ENCODE peak calls at places on chromosomes 3 and 15, in five cellular contexts. U, L, Y, N and C are unnamed samples.

GRCh38 chr15:40706121-40706520 is 11.1 kb downstream of the RAD51 start:
- DNase-seq in U (no peak), L (no peak), Y (no peak), N (no peak), C (no peak)

GRCh38 chr3:105836533-105836932 is 32.3 kb downstream of the CBLB start:
- DNase-seq in U (peak; percentile 60), L (no peak), Y (no peak), N (peak; percentile 12), C (no peak)

GRCh38 chr3:32843504-32844321 is 25.9 kb downstream of the TRIM71 start:
- DNase-seq in U (no peak), L (no peak), Y (no peak), N (no peak), C (no peak)

GRCh38 chr3:71511446-71511845 is 72.1 kb downstream of the FOXP1 start:
- DNase-seq in U (no peak), L (no peak), Y (no peak), N (no peak), C (no peak)

GRCh38 chr3:47652142-47652541 is 73.5 kb upstream of the CSPG5 start:
- DNase-seq in U (no peak), L (no peak), Y (no peak), N (no peak), C (no peak)

GRCh38 chr15:73387507-73388255 is 18.9 kb upstream of the HCN4 start:
- DNase-seq in U (no peak), L (peak; percentile 34), Y (no peak), N (no peak), C (no peak)

GRCh38 chr15:81939604-81940440 is 106.0 kb downstream of the MEX3B start:
- DNase-seq in U (no peak), L (no peak), Y (no peak), N (no peak), C (no peak)

GRCh38 chr3:186425788-186426730 is 64.0 kb upstream of the DGKG start:
- DNase-seq in U (no peak), L (no peak), Y (no peak), N (no peak), C (no peak)

DNA sequence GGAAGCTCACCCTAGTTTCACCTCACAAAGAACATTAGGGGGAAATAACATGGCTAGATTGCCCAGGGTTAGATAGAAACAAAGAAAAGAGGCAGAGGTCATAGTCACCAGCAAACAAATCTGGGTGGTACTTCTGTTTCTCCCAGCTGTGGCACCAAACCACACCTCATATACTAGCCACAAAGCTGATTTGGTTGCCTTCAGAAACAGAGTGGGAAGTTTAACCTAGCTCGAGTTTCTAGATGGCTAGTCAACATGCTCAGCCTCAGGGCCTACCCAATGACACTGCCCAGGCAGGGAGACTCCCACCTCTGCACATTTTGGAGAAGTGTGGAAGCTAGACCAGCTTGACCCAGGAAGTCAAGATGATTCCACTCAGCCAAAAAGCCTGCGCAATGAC is 174.2 kb downstream of the GABRB3 start:
- DNase-seq in U (no peak), L (no peak), Y (no peak), N (no peak), C (no peak)
- H3K9me3 ChIP-seq in U (no peaks in the 10 kb centered on the region), L (peaks cover 68% of the 10 kb centered on the region), Y (no peaks in the 10 kb centered on the region), N (no peaks in the 10 kb centered on the region), C (peaks cover 14% of the 10 kb centered on the region)

GRCh38 chr15:25060996-25061620 is 106.3 kb downstream of the SNRPN start:
- DNase-seq in U (peak; percentile 10), L (peak; percentile 29), Y (peak; percentile 17), N (no peak), C (no peak)
- H3K9me3 ChIP-seq in U (peaks cover 5% of the 10 kb centered on the region), L (peaks cover 100% of the 10 kb centered on the region), Y (peaks cover 66% of the 10 kb centered on the region), N (peaks cover 100% of the 10 kb centered on the region), C (peaks cover 100% of the 10 kb centered on the region)

GRCh38 chr15:95492388-95493070 is 838.0 kb upstream of the NR2F2 start:
- DNase-seq in U (no peak), L (no peak), Y (no peak), N (no peak), C (no peak)

GRCh38 chr15:95499397-95499796 is 831.1 kb upstream of the NR2F2 start:
- DNase-seq in U (no peak), L (no peak), Y (no peak), N (peak; percentile 8), C (no peak)

GRCh38 chr15:95498956-95499355 is 831.5 kb upstream of the NR2F2 start:
- DNase-seq in U (no peak), L (no peak), Y (no peak), N (no peak), C (no peak)

GRCh38 chr15:95497681-95498080 is 832.8 kb upstream of the NR2F2 start:
- DNase-seq in U (no peak), L (no peak), Y (no peak), N (no peak), C (no peak)

DNA sequence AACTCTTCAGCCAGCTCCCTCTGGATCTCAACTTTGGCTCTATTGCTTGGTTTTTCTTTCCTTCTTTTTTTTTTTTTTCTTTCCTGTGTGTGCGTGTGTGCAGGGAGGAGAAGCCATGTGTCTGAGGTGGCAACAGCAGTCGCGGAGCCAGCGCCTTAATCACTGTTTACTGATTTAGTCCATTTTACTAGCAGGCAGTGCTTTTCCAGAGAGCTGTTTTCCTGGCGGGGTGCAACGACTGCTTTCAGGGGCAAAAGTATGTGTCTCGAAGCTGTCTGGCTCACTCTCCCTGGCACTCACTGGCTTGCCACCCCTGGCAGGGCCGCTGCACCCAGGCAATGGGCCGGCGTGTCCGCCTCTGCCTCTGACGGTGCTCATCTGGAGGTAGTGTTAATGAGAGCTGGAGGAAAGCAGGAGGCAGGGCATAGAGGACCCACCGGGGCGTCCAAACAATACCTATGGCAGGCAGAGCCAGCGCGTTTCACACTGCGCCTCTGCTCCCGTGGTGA is 835.4 kb upstream of the NR2F2 start:
- DNase-seq in U (no peak), L (no peak), Y (peak; percentile 50), N (no peak), C (no peak)
- H3K9me3 ChIP-seq in U (no peaks in the 10 kb centered on the region), L (no peaks in the 10 kb centered on the region), Y (no peaks in the 10 kb centered on the region), N (no peaks in the 10 kb centered on the region), C (no peaks in the 10 kb centered on the region)

GRCh38 chr3:83928903-83929302 is 1029.9 kb upstream of the CADM2 start:
- DNase-seq in U (no peak), L (no peak), Y (no peak), N (no peak), C (no peak)

GRCh38 chr3:83928391-83928790 is 1030.4 kb upstream of the CADM2 start:
- DNase-seq in U (no peak), L (no peak), Y (no peak), N (no peak), C (no peak)

DNA sequence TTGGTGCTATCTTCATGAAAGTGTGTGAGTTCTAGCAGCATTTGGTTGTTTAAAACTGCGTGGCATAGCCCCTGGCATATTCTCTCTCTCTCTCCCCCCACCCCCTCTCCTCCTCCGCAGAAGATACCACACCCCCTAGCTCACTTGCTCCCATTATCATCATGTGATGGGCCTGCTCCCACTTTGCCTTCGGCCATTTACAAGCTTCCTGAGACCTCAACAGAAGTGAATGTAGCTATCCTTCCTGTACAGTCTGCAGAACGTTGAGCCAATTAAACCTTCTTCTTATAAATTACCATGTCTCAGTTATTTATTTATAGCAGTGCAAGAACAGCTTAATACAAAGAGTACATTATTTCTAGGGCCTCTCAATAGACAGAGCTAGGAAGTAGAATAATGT is 1032.5 kb upstream of the CADM2 start:
- DNase-seq in U (no peak), L (no peak), Y (no peak), N (no peak), C (no peak)
- H3K9me3 ChIP-seq in U (no peaks in the 10 kb centered on the region), L (peaks cover 45% of the 10 kb centered on the region), Y (no peaks in the 10 kb centered on the region), N (peaks cover 11% of the 10 kb centered on the region), C (peaks cover 24% of the 10 kb centered on the region)

GRCh38 chr3:44642337-44642736 is 6.2 kb upstream of the ZNF35 start:
- DNase-seq in U (no peak), L (no peak), Y (no peak), N (no peak), C (no peak)
- H3K9me3 ChIP-seq in U (no peaks in the 10 kb centered on the region), L (peaks cover 70% of the 10 kb centered on the region), Y (peaks cover 12% of the 10 kb centered on the region), N (peaks cover 17% of the 10 kb centered on the region), C (peaks cover 85% of the 10 kb centered on the region)

GRCh38 chr15:87131067-87131466 is 1051.4 kb downstream of the AGBL1 start:
- DNase-seq in U (no peak), L (no peak), Y (no peak), N (no peak), C (no peak)
- H3K9me3 ChIP-seq in U (no peaks in the 10 kb centered on the region), L (no peaks in the 10 kb centered on the region), Y (no peaks in the 10 kb centered on the region), N (no peaks in the 10 kb centered on the region), C (no peaks in the 10 kb centered on the region)

GRCh38 chr3:147421184-147421912 is 12.2 kb downstream of the ZIC1 start:
- DNase-seq in U (no peak), L (no peak), Y (no peak), N (no peak), C (no peak)
- H3K9me3 ChIP-seq in U (no peaks in the 10 kb centered on the region), L (no peaks in the 10 kb centered on the region), Y (no peaks in the 10 kb centered on the region), N (no peaks in the 10 kb centered on the region), C (peaks cover 39% of the 10 kb centered on the region)

GRCh38 chr15:24150542-24150941 is 463.4 kb upstream of the NDN start:
- DNase-seq in U (no peak), L (no peak), Y (no peak), N (no peak), C (no peak)
- H3K9me3 ChIP-seq in U (no peaks in the 10 kb centered on the region), L (no peaks in the 10 kb centered on the region), Y (no peaks in the 10 kb centered on the region), N (no peaks in the 10 kb centered on the region), C (no peaks in the 10 kb centered on the region)

GRCh38 chr3:177862962-177863491 is 665.7 kb upstream of the TBL1XR1 start:
- DNase-seq in U (no peak), L (no peak), Y (no peak), N (no peak), C (no peak)
- H3K9me3 ChIP-seq in U (no peaks in the 10 kb centered on the region), L (peaks cover 31% of the 10 kb centered on the region), Y (no peaks in the 10 kb centered on the region), N (peaks cover 4% of the 10 kb centered on the region), C (peaks cover 21% of the 10 kb centered on the region)

GRCh38 chr3:187473778-187474406 is 105.7 kb downstream of the RTP4 start:
- DNase-seq in U (no peak), L (no peak), Y (no peak), N (no peak), C (no peak)
- H3K9me3 ChIP-seq in U (no peaks in the 10 kb centered on the region), L (peaks cover 51% of the 10 kb centered on the region), Y (no peaks in the 10 kb centered on the region), N (peaks cover 3% of the 10 kb centered on the region), C (peaks cover 18% of the 10 kb centered on the region)